ENCODE peak calls at places on chromosome 1, in eight cellular contexts. Y is tibial artery, A is uterus, X is HL-60, D is osteoblast, K is brain microvascular endothelial cell, U is keratinocyte, M is psoas muscle. T is an unnamed sample.

GRCh38 chr1:12159826-12160225 is 7.0 kb upstream of the TNFRSF1B start:
- DNase-seq in A (no peak), U (no peak), M (no peak), K (no peak), D (no peak), Y (no peak), X (no peak), T (no peak)

GRCh38 chr1:184093071-184093470 is 41.5 kb downstream of the TSEN15 start:
- DNase-seq in Y (no peak), A (no peak), K (no peak), X (no peak), M (no peak), D (no peak), U (no peak), T (no peak)

GRCh38 chr1:221712198-221712684 is 29.6 kb downstream of the DUSP10 start:
- DNase-seq in X (peak), D (peak), Y (no peak), U (peak), M (no peak), K (peak), A (no peak), T (no peak)

GRCh38 chr1:119544165-119544762 is 37.3 kb downstream of the HSD3B1 start:
- DNase-seq in A (no peak), D (no peak), M (no peak), U (no peak), Y (no peak), X (peak), K (no peak), T (no peak)

GRCh38 chr1:71307451-71307850 is 226.6 kb upstream of the ZRANB2 start:
- DNase-seq in X (peak), Y (no peak), A (no peak), K (no peak), D (peak), U (no peak), M (no peak), T (no peak)

GRCh38 chr1:45493116-45493697 is 2.2 kb upstream of the TESK2 start:
- DNase-seq in Y (no peak), K (peak), U (no peak), X (peak), D (peak), M (no peak), A (no peak), T (peak)

GRCh38 chr1:200376521-200376920 is 33.3 kb downstream of the ZNF281 start:
- DNase-seq in M (no peak), X (no peak), D (no peak), K (no peak), A (no peak), Y (no peak), U (peak), T (no peak)

GRCh38 chr1:207873055-207873890 is 37.7 kb downstream of the CD34 start:
- DNase-seq in D (no peak), M (peak), A (no peak), K (no peak), X (peak), U (no peak), Y (no peak), T (peak)

GRCh38 chr1:180053594-180054567 is 99.3 kb downstream of the CEP350 start:
- DNase-seq in Y (no peak), D (no peak), A (no peak), M (no peak), U (no peak), X (no peak), K (no peak), T (no peak)

GRCh38 chr1:23865543-23865930 is 2.6 kb downstream of the FUCA1 start:
- DNase-seq in K (peak), U (peak), D (peak), A (no peak), M (no peak), Y (no peak), X (peak), T (no peak)

GRCh38 chr1:20061866-20062265 is 8.1 kb upstream of the PLA2G5 start:
- DNase-seq in A (no peak), D (no peak), K (no peak), U (no peak), M (no peak), Y (no peak), X (peak), T (no peak)

GRCh38 chr1:54054438-54054749 is 986 bp downstream of the TCEANC2 start:
- DNase-seq in U (no peak), Y (no peak), D (no peak), X (peak), M (no peak), K (no peak), A (no peak), T (no peak)

GRCh38 chr1:1185101-1185765 is 11.6 kb downstream of the TTLL10 start:
- DNase-seq in D (peak), A (no peak), X (no peak), U (no peak), Y (no peak), K (no peak), M (peak), T (no peak)

GRCh38 chr1:52368383-52369172 is 2.6 kb upstream of the CC2D1B start:
- DNase-seq in D (peak), Y (no peak), X (peak), A (no peak), M (peak), U (peak), K (peak), T (no peak)

GRCh38 chr1:18868801-18869424 is 9.5 kb upstream of the TAS1R2 start:
- DNase-seq in Y (no peak), M (no peak), X (no peak), K (no peak), U (no peak), A (no peak), D (peak), T (no peak)

GRCh38 chr1:45883633-45884032 is 80.2 kb downstream of the MAST2 start:
- DNase-seq in Y (no peak), K (peak), M (no peak), U (no peak), X (no peak), D (peak), A (no peak), T (no peak)

GRCh38 chr1:32870615-32871363 is at the start of gene FNDC5:
- DNase-seq in D (peak), M (no peak), A (peak), X (no peak), Y (peak), K (no peak), U (no peak), T (no peak)

GRCh38 chr1:2438038-2438437 is 25.7 kb upstream of the PEX10 start:
- DNase-seq in Y (no peak), M (no peak), K (no peak), A (no peak), U (no peak), X (no peak), D (no peak), T (no peak)

DNA sequence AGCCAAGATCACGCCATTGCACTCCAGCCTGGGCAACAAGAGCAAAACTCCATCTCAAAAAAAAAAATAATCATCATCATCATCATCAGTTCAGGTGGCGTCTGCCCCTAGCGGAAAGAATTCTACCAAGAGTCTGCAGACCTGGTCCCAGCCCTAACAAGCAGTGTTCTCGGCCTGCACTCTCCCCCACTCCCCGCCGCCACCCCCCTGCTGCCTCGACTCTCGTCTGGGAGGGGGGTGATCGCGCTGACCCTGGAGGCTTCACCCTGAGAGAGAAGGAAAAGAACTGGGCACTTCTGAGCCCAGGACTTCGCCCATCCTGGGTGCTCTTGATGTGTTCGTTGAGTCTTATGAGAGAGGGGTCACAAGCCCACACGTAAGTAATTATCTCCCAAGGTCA is 160.1 kb upstream of the TMEM51 start:
- DNase-seq in A (no peak), M (no peak), K (no peak), X (no peak), Y (no peak), U (no peak), D (no peak), T (no peak)
- H3K27ac ChIP-seq in A (no peak), M (no peak), K (no peak), X (no peak), Y (no peak), U (no peak), D (no peak), T (no peak)

GRCh38 chr1:43545321-43545685 is 14.6 kb downstream of the PTPRF start:
- DNase-seq in M (no peak), A (no peak), D (peak), K (no peak), Y (no peak), X (no peak), U (no peak), T (no peak)
- H3K4me3 ChIP-seq in M (no peak), A (no peak), D (no peak), K (no peak), Y (no peak), X (no peak), U (no peak), T (no peak)

GRCh38 chr1:228295201-228295600 is 87.4 kb downstream of the OBSCN start:
- DNase-seq in M (peak), D (peak), Y (no peak), K (no peak), A (no peak), X (no peak), U (no peak), T (no peak)
- H3K27ac ChIP-seq in M (no peak), D (no peak), Y (no peak), K (no peak), A (no peak), X (no peak), U (no peak), T (no peak)

GRCh38 chr1:112902221-112902620 is 53.8 kb downstream of the SLC16A1 start:
- DNase-seq in M (no peak), Y (no peak), K (no peak), A (no peak), X (no peak), U (no peak), D (no peak), T (no peak)

GRCh38 chr1:112904831-112905227 is 51.2 kb downstream of the SLC16A1 start:
- DNase-seq in M (no peak), A (no peak), Y (no peak), U (no peak), D (no peak), K (no peak), X (no peak), T (no peak)

GRCh38 chr1:112904071-112904830 is 51.7 kb downstream of the SLC16A1 start:
- DNase-seq in D (no peak), A (no peak), U (peak), K (peak), M (no peak), Y (no peak), X (no peak), T (no peak)

GRCh38 chr1:112906155-112906698 is 49.8 kb downstream of the SLC16A1 start:
- DNase-seq in K (no peak), U (no peak), X (no peak), D (no peak), Y (no peak), A (no peak), M (no peak), T (no peak)

GRCh38 chr1:112905420-112906154 is 50.4 kb downstream of the SLC16A1 start:
- DNase-seq in M (no peak), Y (no peak), A (no peak), D (peak), X (no peak), K (no peak), U (no peak), T (no peak)
- H3K4me3 ChIP-seq in M (no peak), Y (no peak), A (no peak), D (no peak), X (no peak), K (no peak), U (no peak), T (no peak)

DNA sequence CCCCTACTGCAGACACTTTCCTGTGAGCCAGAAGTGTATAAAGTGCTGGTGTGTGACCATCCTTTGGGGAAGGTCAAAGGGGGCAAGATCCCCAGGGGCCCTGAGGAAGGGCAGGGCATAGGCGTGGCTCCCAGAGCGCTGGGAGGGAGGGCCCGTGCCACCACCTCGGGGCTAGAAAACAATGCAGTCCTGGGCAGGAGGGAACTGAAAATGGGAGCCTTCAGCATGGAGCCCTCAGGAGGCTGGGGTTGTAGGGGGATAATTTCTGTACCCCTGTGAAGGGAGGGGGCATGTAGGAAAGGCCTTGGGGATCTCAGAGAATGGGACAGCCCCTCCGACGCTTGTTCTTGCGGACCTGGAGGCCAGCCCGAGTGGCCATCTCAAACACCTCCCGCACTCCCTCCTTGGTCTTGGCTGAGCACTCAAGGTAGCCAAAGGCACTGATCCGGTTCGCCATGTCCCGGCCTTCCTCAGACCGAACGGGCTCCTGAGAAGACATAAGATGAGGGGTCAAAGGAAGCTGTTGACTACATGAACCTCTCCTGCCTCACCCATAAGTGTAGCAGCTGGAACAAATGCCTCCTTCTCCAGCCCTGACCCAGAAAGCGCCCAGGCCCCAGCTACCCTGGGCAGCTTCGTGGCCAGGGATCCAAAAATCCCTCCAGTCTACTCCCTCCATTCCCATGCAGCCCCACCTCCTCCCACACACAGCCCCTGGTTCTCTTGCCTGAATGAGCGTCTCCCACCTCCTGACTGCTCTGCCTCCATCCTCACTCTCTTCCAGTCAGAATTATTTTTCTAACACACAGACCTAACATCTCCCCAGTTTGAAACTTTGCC is 5.5 kb downstream of the RHOC start:
- DNase-seq in U (no peak), K (no peak), X (no peak), M (no peak), D (peak), A (peak), Y (no peak), T (no peak)
- H3K27ac ChIP-seq in U (peak), K (peak), X (no peak), M (peak), D (peak), A (peak), Y (peak), T (peak)

GRCh38 chr1:226526801-226527595 is 21.6 kb upstream of the STUM start:
- DNase-seq in K (peak), U (no peak), Y (no peak), A (peak), D (no peak), M (peak), X (no peak), T (no peak)
- H3K4me3 ChIP-seq in K (peak), U (no peak), Y (no peak), A (peak), D (peak), M (peak), X (no peak), T (peak)

DNA sequence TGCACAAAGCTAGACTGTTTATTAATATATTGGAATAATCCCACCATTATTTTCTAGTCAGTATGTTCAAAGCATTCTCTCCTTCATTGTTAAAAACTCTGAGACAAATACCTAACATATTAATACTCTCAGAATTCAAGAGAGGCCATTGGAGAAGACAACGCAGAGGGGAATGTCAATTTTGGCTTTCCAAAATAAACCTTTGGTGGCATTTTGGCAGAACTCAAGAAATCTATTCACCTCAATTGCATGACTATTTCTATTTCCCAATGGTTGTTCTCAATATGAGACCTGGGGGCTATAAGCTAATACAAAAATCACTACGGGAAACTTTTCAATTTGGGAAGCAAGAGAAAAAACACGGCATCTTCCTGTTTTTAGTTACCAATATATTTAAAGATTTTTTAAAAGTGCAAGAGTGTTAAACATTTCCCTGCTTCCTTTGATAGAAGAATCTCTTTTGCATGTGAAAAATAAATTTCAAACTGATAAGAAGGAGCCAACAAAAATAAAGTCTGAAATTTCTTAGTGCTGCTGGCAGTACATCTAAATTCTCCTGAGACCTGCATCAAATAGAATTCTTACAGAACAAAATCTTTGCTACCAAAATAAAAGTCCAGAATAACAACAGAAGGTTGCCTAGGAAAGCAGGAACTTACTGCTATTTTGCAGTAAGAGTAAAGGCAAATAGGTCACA is 58.6 kb downstream of the RUSC1 start:
- DNase-seq in M (no peak), U (no peak), D (peak), A (no peak), Y (no peak), X (no peak), K (peak), T (no peak)
- H3K27ac ChIP-seq in M (no peak), U (no peak), D (peak), A (peak), Y (peak), X (no peak), K (peak), T (peak)

DNA sequence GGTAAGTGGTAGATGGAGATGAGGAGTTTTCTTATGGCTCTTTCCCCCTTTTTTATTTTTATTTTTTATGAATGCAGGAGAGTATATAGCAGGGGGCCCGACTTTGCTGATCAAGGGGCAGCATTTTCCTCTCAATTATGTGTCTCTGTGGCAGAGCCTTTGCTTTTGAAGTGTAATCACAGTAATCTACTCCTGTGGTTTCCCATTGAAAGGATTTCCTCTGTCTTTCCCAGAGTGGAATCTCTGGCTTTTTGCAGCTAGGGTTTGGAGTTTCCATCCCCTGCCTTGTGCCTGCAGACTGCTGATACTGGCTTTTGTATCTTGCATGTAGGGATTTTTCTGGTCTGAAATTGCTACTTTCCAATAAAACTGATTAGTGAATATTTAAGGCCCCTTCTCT is 29.1 kb downstream of the ARID1A start:
- DNase-seq in K (no peak), M (no peak), X (no peak), D (no peak), Y (no peak), U (no peak), A (no peak), T (no peak)
- H3K4me3 ChIP-seq in K (no peak), M (no peak), X (no peak), D (no peak), Y (no peak), U (no peak), A (no peak), T (no peak)

DNA sequence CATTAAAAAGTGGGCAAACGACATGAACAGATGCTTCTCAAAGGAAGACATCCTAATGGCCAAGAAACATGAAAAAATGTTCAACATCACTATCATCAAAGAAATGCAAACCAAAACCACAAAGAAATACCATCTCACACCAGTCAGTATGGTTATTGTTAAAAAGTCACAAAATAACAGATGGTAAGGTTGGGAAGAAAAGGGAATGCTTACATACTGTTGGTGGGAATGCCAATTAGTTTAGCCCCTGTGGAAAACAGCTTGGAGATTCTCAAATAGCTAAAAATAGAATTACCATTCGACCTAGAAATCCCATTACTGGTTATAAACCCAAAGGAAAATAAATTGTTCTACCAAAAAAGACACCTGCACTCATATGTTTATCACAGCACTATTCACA is 369.4 kb downstream of the KCNH1 start:
- DNase-seq in D (no peak), K (no peak), M (no peak), X (no peak), Y (no peak), A (no peak), U (no peak), T (no peak)
- H3K27ac ChIP-seq in D (no peak), K (no peak), M (no peak), X (no peak), Y (no peak), A (no peak), U (no peak), T (no peak)